ENCODE peak calls at places on chromosome 4, in nine cellular contexts. G is GM23338, F is transverse colon, V is GM20000, Q is Peyer's patch, D is neural crest cell, N is AG09309, Y is H9, X is kidney epithelial cell. Z is an unnamed sample.

GRCh38 chr4:101418055-101418454 is 70.7 kb upstream of the PPP3CA start:
- DNase-seq in G (no peak), F (peak; percentile 28), V (peak; percentile 44), Q (peak; percentile 85), D (no peak), N (no peak), Y (no peak), X (no peak), Z (no peak)

GRCh38 chr4:99610605-99611172 is 36.1 kb downstream of the MTTP start:
- DNase-seq in G (no peak), F (no peak), V (no peak), Q (no peak), D (no peak), N (no peak), Y (no peak), X (no peak), Z (no peak)

GRCh38 chr4:2790583-2791517 is 2.0 kb upstream of the SH3BP2 start:
- DNase-seq in G (no peak), F (no peak), V (no peak), Q (peak; percentile 48), D (no peak), N (no peak), Y (no peak), X (no peak), Z (no peak)

GRCh38 chr4:96504386-96504785 is 664.5 kb downstream of the PDHA2 start:
- DNase-seq in G (no peak), F (no peak), V (no peak), Q (no peak), D (no peak), N (no peak), Y (no peak), X (no peak), Z (no peak)

GRCh38 chr4:85274955-85275354 is 200.0 kb upstream of the ARHGAP24 start:
- DNase-seq in G (no peak), F (no peak), V (no peak), Q (no peak), D (no peak), N (no peak), Y (no peak), X (no peak), Z (no peak)

GRCh38 chr4:39970559-39971270 is 7.0 kb downstream of the PDS5A start:
- DNase-seq in G (peak; percentile 55), F (no peak), V (no peak), Q (peak; percentile 64), D (no peak), N (no peak), Y (peak; percentile 43), X (peak; percentile 34), Z (no peak)

GRCh38 chr4:77092832-77093800 is 17.3 kb upstream of the CCNI start:
- DNase-seq in G (no peak), F (no peak), V (no peak), Q (no peak), D (no peak), N (no peak), Y (no peak), X (no peak), Z (no peak)

GRCh38 chr4:123352240-123352945 is 44.2 kb upstream of the SPRY1 start:
- DNase-seq in G (no peak), F (no peak), V (no peak), Q (no peak), D (no peak), N (no peak), Y (no peak), X (no peak), Z (no peak)

GRCh38 chr4:100372432-100372831 is 145.4 kb downstream of the EMCN start:
- DNase-seq in G (peak; percentile 67), F (no peak), V (no peak), Q (no peak), D (no peak), N (no peak), Y (no peak), X (no peak), Z (no peak)

GRCh38 chr4:119628281-119629141 is at the start of gene PDE5A:
- DNase-seq in G (peak; percentile 95), F (peak; percentile 90), V (peak; percentile 87), Q (peak; percentile 92), D (peak; percentile 80), N (no peak), Y (peak; percentile 98), X (peak; percentile 12), Z (peak; percentile 89)

GRCh38 chr4:119626420-119626819 is 2.2 kb downstream of the PDE5A start:
- DNase-seq in G (no peak), F (no peak), V (no peak), Q (peak; percentile 44), D (no peak), N (no peak), Y (no peak), X (no peak), Z (no peak)

GRCh38 chr4:119629142-119629471 is 503 bp upstream of the PDE5A start:
- DNase-seq in G (no peak), F (no peak), V (no peak), Q (no peak), D (no peak), N (no peak), Y (no peak), X (no peak), Z (no peak)

GRCh38 chr4:119626943-119627266 is 1.7 kb downstream of the PDE5A start:
- DNase-seq in G (no peak), F (no peak), V (no peak), Q (no peak), D (no peak), N (no peak), Y (no peak), X (no peak), Z (no peak)

GRCh38 chr4:119627267-119628190 is 1.1 kb downstream of the PDE5A start:
- DNase-seq in G (peak; percentile 90), F (peak; percentile 72), V (peak; percentile 89), Q (peak; percentile 76), D (peak; percentile 51), N (no peak), Y (peak; percentile 74), X (no peak), Z (peak; percentile 65)
- TF ChIP-seq CTCF in G (peak; percentile 59), F (peak; percentile 47), V (peak; percentile 70), Q (peak; percentile 92), D (peak; percentile 70), N (peak; percentile 27), Y (peak; percentile 57), X (peak; percentile 1), Z (peak; percentile 68)

DNA sequence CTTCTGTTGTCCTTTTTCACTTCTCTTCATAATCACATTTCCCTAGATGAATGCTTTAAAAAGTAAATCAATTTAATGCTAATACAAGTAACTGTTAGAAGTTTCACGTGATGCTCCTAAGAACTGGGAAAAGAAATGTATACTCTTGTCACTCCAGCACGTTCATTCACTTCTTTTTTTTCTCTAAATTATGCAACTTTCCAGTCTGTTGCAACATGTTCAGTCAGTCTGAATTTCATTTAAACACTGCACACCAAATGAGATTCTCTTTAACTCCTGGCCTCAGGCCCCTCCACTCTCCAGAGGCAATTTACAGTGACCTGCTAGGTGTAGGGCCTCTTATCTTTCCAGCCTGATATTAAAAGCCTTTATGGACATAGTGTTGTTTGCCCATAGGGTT is 321.9 kb downstream of the HS3ST1 start:
- DNase-seq in G (no peak), F (no peak), V (no peak), Q (no peak), D (no peak), N (no peak), Y (no peak), X (no peak), Z (no peak)
- TF ChIP-seq CTCF in G (no peak), F (no peak), V (no peak), Q (no peak), D (no peak), N (no peak), Y (no peak), X (no peak), Z (no peak)

GRCh38 chr4:138494931-138495330 is 252.8 kb upstream of the SLC7A11 start:
- DNase-seq in G (peak; percentile 80), F (no peak), V (no peak), Q (no peak), D (no peak), N (no peak), Y (peak; percentile 61), X (no peak), Z (no peak)
- TF ChIP-seq CTCF in G (peak; percentile 75), F (no peak), V (no peak), Q (no peak), D (no peak), N (peak; percentile 9), Y (peak; percentile 51), X (no peak), Z (no peak)

GRCh38 chr4:10582966-10583365 is 101.6 kb downstream of the CLNK start:
- DNase-seq in G (no peak), F (no peak), V (no peak), Q (no peak), D (no peak), N (no peak), Y (no peak), X (no peak), Z (no peak)
- TF ChIP-seq CTCF in G (no peak), F (no peak), V (no peak), Q (no peak), D (no peak), N (no peak), Y (no peak), X (no peak), Z (no peak)

DNA sequence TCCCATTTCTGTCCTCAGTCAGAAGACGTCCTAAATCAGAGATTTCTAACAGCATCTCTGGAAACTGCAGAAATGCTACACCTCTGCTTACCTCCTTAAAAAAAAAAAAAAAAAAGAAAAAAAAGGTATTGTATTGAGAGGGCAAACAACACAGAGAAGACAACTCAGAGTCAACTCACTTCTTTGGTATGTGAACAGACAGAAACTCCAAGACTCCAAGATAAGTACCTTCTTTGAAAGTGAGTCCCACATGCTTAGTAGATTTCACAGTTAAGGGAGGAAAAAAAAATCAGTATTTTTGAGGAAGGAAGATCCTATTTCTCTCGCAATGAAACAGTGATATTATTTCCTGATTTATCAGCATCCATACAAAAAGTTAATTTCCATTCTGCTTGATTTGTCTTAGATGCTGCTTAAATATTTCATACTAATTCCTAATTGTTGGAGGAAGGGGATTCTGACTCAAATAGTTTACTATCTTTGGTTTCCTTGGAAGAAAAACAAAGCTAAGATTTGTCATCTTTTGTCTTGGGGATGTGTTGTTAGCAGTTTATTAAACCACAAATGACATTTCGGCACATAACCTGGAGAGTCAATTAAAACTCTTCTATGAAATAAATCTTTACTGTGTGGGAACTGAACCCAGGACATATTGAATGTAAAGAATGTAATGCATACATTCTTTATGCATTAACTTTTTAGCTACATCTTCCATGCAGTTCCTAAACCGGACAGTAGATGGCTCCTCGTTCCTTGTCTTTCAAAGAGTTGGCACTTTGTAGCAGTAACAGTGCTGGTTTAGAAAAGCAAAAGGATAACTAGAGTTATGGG is 4.7 kb downstream of the RASGEF1B start:
- DNase-seq in G (peak; percentile 94), F (peak; percentile 84), V (peak; percentile 58), Q (peak; percentile 93), D (peak; percentile 83), N (no peak), Y (peak; percentile 47), X (no peak), Z (peak; percentile 44)
- TF ChIP-seq CTCF in G (peak; percentile 93), F (peak; percentile 95), V (peak; percentile 74), Q (peak; percentile 98), D (peak; percentile 97), N (peak; percentile 86), Y (peak; percentile 96), X (peak; percentile 87), Z (peak; percentile 94)

GRCh38 chr4:37620174-37620573 is 66.0 kb downstream of the RELL1 start:
- DNase-seq in G (no peak), F (no peak), V (no peak), Q (no peak), D (no peak), N (no peak), Y (no peak), X (no peak), Z (no peak)
- TF ChIP-seq CTCF in G (no peak), F (no peak), V (no peak), Q (no peak), D (no peak), N (no peak), Y (no peak), X (no peak), Z (no peak)

GRCh38 chr4:108030332-108030731 is 40.6 kb downstream of the HADH start:
- DNase-seq in G (peak; percentile 68), F (peak; percentile 28), V (peak; percentile 66), Q (peak; percentile 66), D (peak; percentile 35), N (peak; percentile 25), Y (peak; percentile 72), X (peak; percentile 25), Z (no peak)
- TF ChIP-seq CTCF in G (peak; percentile 77), F (peak; percentile 32), V (peak; percentile 75), Q (peak; percentile 50), D (peak; percentile 70), N (peak; percentile 60), Y (peak; percentile 66), X (peak; percentile 59), Z (peak; percentile 67)